ENCODE peak calls at places on chromosomes 11 and 22, in eight cellular contexts. C, S, Q, O, P, W, N and X are unnamed samples.
A peak's percentile ranks its signal among the peaks of the same experiment; 100 is the strongest.

GRCh38 chr11:62171261-62171723 is 18.7 kb upstream of the SCGB1D1 start:
- DNase-seq in W (peak; percentile 32), P (peak; percentile 89), C (no peak), S (peak; percentile 91), Q (peak; percentile 85), N (peak; percentile 89), O (peak; percentile 70), X (peak; percentile 88)

GRCh38 chr11:118212781-118213565 is 11.8 kb downstream of the JAML start:
- DNase-seq in N (no peak), O (no peak), P (no peak), S (no peak), W (no peak), Q (no peak), C (no peak), X (no peak)

GRCh38 chr11:9639099-9639498 is 24.8 kb upstream of the SWAP70 start:
- DNase-seq in W (no peak), P (peak; percentile 80), N (peak; percentile 13), C (no peak), S (peak; percentile 34), O (no peak), Q (no peak), X (no peak)

GRCh38 chr11:67630230-67630942 is 649 bp upstream of the NUDT8 start:
- DNase-seq in Q (peak; percentile 99), N (peak; percentile 96), S (peak; percentile 100), W (peak; percentile 88), C (peak; percentile 38), O (peak; percentile 100), P (peak; percentile 99), X (peak; percentile 98)

GRCh38 chr11:120719348-120719747 is 207.8 kb downstream of the GRIK4 start:
- DNase-seq in N (no peak), S (no peak), O (no peak), W (no peak), C (no peak), Q (no peak), P (no peak), X (no peak)

GRCh38 chr11:9384535-9385287 is at the start of gene IPO7:
- DNase-seq in W (peak; percentile 76), O (peak; percentile 75), S (peak; percentile 92), N (peak; percentile 90), P (peak; percentile 92), C (no peak), Q (peak; percentile 92), X (peak; percentile 95)

GRCh38 chr11:68583047-68583446 is 101.3 kb upstream of the GAL start:
- DNase-seq in W (no peak), P (no peak), O (no peak), N (peak; percentile 43), Q (peak; percentile 33), S (no peak), C (peak; percentile 28), X (peak; percentile 64)

GRCh38 chr11:94030059-94030458 is 8.9 kb downstream of the HEPHL1 start:
- DNase-seq in Q (no peak), C (no peak), W (no peak), P (no peak), O (no peak), S (no peak), N (no peak), X (no peak)

GRCh38 chr11:79363261-79363660 is 77.6 kb downstream of the TENM4 start:
- DNase-seq in P (no peak), O (no peak), N (no peak), W (no peak), C (no peak), Q (no peak), S (no peak), X (no peak)

GRCh38 chr22:24730864-24731263 is 43.7 kb downstream of the PIWIL3 start:
- DNase-seq in S (no peak), C (no peak), O (no peak), W (no peak), Q (no peak), P (no peak), N (no peak), X (no peak)

GRCh38 chr11:58921778-58922390 is 17.4 kb upstream of the GLYATL1 start:
- DNase-seq in O (no peak), C (no peak), Q (no peak), P (no peak), W (no peak), S (no peak), N (no peak), X (no peak)

GRCh38 chr11:33086017-33086416 is 46.6 kb downstream of the TCP11L1 start:
- DNase-seq in P (no peak), C (no peak), W (no peak), N (no peak), S (no peak), Q (no peak), O (no peak), X (no peak)

GRCh38 chr11:8366316-8366715 is 102.6 kb upstream of the LMO1 start:
- DNase-seq in P (no peak), O (no peak), C (no peak), N (no peak), S (no peak), Q (no peak), W (no peak), X (no peak)

GRCh38 chr11:111946499-111946898 is 9.4 kb downstream of the DIXDC1 start:
- DNase-seq in W (no peak), P (no peak), N (peak; percentile 57), Q (no peak), S (no peak), O (no peak), C (no peak), X (peak; percentile 52)

GRCh38 chr22:42387631-42388030 is 44.6 kb downstream of the NFAM1 start:
- DNase-seq in C (no peak), N (no peak), O (no peak), S (no peak), P (no peak), W (no peak), Q (no peak), X (no peak)

GRCh38 chr11:40754297-40754696 is 705.2 kb downstream of the LRRC4C start:
- DNase-seq in S (no peak), N (no peak), P (no peak), O (no peak), C (no peak), W (no peak), Q (no peak), X (no peak)

GRCh38 chr11:117220999-117221774 is 10.7 kb downstream of the PCSK7 start:
- DNase-seq in Q (peak; percentile 87), C (no peak), W (no peak), N (no peak), O (no peak), P (no peak), S (no peak), X (no peak)

GRCh38 chr11:34354782-34355181 is 3.0 kb downstream of the ABTB2 start:
- DNase-seq in O (no peak), N (no peak), C (no peak), Q (peak; percentile 38), S (no peak), W (no peak), P (no peak), X (no peak)
- H3K4me3 ChIP-seq in O (peak overlapping the region; percentile 92), N (no peak overlapping the region), C (no peak overlapping the region), Q (no peak overlapping the region), S (no peak overlapping the region), W (peak overlapping the region; percentile 76), P (no peak overlapping the region), X (no peak overlapping the region)

DNA sequence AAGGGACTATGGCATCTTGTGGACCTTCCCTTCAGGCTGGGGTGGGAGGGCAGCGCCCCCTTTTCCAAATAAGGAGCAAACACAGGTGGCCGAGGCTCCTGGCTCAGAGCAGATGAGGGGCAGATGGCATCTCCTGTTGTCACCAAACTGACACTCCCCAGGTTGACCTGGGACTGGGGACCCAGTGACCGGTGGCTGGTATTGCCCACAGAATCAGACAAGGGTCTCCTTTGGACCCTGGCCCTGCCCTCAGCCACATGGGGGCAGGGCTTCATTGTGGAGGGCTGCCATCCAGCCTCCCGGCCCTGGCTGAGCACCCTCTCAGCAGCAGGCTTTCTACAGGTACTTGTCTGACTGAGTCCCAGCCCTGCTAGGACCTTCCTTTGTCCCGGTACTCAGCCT is 842 bp upstream of the SIGIRR start:
- DNase-seq in O (no peak), W (no peak), S (no peak), P (no peak), Q (no peak), C (no peak), N (no peak), X (no peak)
- TF ChIP-seq CTCF in O (no peak), W (no peak), S (no peak), P (no peak), Q (no peak), C (no peak), N (no peak), X (no peak)

GRCh38 chr11:115202900-115203552 is 301.2 kb downstream of the CADM1 start:
- DNase-seq in P (no peak), S (no peak), W (no peak), O (no peak), C (no peak), N (no peak), Q (no peak), X (no peak)
- H3K4me3 ChIP-seq in P (no peak overlapping the region), S (no peak overlapping the region), W (no peak overlapping the region), O (no peak overlapping the region), C (no peak overlapping the region), N (no peak overlapping the region), Q (no peak overlapping the region), X (no peak overlapping the region)

GRCh38 chr22:50715776-50716175 is 22.2 kb upstream of the ACR start:
- DNase-seq in S (no peak), P (no peak), C (no peak), N (no peak), Q (no peak), W (no peak), O (no peak), X (no peak)

GRCh38 chr22:50718352-50718709 is 19.7 kb upstream of the ACR start:
- DNase-seq in W (no peak), P (no peak), N (no peak), S (no peak), Q (no peak), C (no peak), O (no peak), X (no peak)

GRCh38 chr22:50719814-50720300 is 18.1 kb upstream of the ACR start:
- DNase-seq in O (no peak), S (no peak), C (no peak), W (no peak), Q (no peak), P (no peak), N (no peak), X (no peak)

GRCh38 chr22:50716291-50717024 is 21.5 kb upstream of the ACR start:
- DNase-seq in Q (no peak), P (no peak), W (no peak), C (no peak), S (no peak), O (no peak), N (no peak), X (no peak)

GRCh38 chr22:50717709-50718351 is 20.2 kb upstream of the ACR start:
- DNase-seq in S (no peak), N (no peak), Q (no peak), C (no peak), W (no peak), O (no peak), P (no peak), X (no peak)
- TF ChIP-seq CTCF in S (no peak), N (no peak), Q (no peak), C (no peak), W (no peak), O (no peak), P (no peak), X (no peak)